ENCODE peak calls at places on chromosomes 16 and 17, in six cellular contexts. F is aorta, I is fibroblast of lung, C is small intestine, J is MM.1S, A is tibial nerve. V is an unnamed sample.

GRCh38 chr16:64362193-64362592 is 759.7 kb downstream of the CDH11 start:
- DNase-seq in F (no peak), I (no peak), C (no peak), J (no peak), A (no peak), V (no peak)

GRCh38 chr17:77281904-77282367 is 141.2 kb downstream of the SEC14L1 start:
- DNase-seq in F (no peak), I (peak; percentile 57), C (peak; percentile 66), J (peak; percentile 23), A (no peak), V (no peak)

GRCh38 chr17:82930043-82930923 is 90.5 kb upstream of the ZNF750 start:
- DNase-seq in F (peak; percentile 37), I (no peak), C (no peak), J (no peak), A (no peak), V (no peak)

GRCh38 chr17:40069751-40070643 is 7.2 kb downstream of the THRA start:
- DNase-seq in F (no peak), I (peak; percentile 56), C (peak; percentile 88), J (no peak), A (no peak), V (no peak)

GRCh38 chr17:17757391-17757791 is 76.1 kb downstream of the RAI1 start:
- DNase-seq in F (no peak), I (no peak), C (no peak), J (no peak), A (no peak), V (no peak)

GRCh38 chr16:53841884-53842283 is 137.9 kb downstream of the FTO start:
- DNase-seq in F (no peak), I (no peak), C (no peak), J (no peak), A (no peak), V (no peak)

GRCh38 chr17:14019186-14019956 is 49.9 kb upstream of the COX10 start:
- DNase-seq in F (no peak), I (peak; percentile 42), C (no peak), J (no peak), A (no peak), V (no peak)

GRCh38 chr17:76326306-76326705 is 18.2 kb upstream of the QRICH2 start:
- DNase-seq in F (no peak), I (no peak), C (no peak), J (no peak), A (no peak), V (no peak)

GRCh38 chr17:64459284-64459747 is 10.4 kb downstream of the MILR1 start:
- DNase-seq in F (no peak), I (peak; percentile 53), C (peak; percentile 57), J (no peak), A (no peak), V (no peak)

GRCh38 chr17:36657763-36658490 is 56.5 kb downstream of the MRM1 start:
- DNase-seq in F (no peak), I (no peak), C (no peak), J (no peak), A (no peak), V (no peak)

GRCh38 chr17:2416010-2416734 is 15.3 kb upstream of the MNT start:
- DNase-seq in F (peak; percentile 90), I (peak; percentile 91), C (peak; percentile 86), J (peak; percentile 71), A (peak; percentile 96), V (peak; percentile 83)

GRCh38 chr17:37576281-37576680 is 32.9 kb downstream of the SYNRG start:
- DNase-seq in F (no peak), I (no peak), C (no peak), J (no peak), A (no peak), V (no peak)

GRCh38 chr17:539048-539447 is 175.6 kb downstream of the VPS53 start:
- DNase-seq in F (no peak), I (no peak), C (no peak), J (no peak), A (no peak), V (no peak)
- H3K27ac ChIP-seq in F (no peak overlapping the region), I (no peak overlapping the region), C (no peak overlapping the region), J (no peak overlapping the region), A (no peak overlapping the region), V (no peak overlapping the region)

GRCh38 chr16:11298143-11298900 is 17.2 kb upstream of the PRM1 start:
- DNase-seq in F (no peak), I (no peak), C (no peak), J (no peak), A (no peak), V (no peak)

GRCh38 chr16:11296351-11296705 is 15.2 kb upstream of the PRM1 start:
- DNase-seq in F (no peak), I (no peak), C (no peak), J (no peak), A (no peak), V (no peak)

GRCh38 chr16:11297492-11298142 is 16.5 kb upstream of the PRM1 start:
- DNase-seq in F (peak; percentile 90), I (peak; percentile 82), C (peak; percentile 51), J (peak; percentile 94), A (peak; percentile 16), V (peak; percentile 62)

GRCh38 chr16:11295672-11296071 is 14.5 kb upstream of the PRM1 start:
- DNase-seq in F (no peak), I (no peak), C (no peak), J (no peak), A (no peak), V (no peak)

GRCh38 chr16:11296706-11297491 is 15.8 kb upstream of the PRM1 start:
- DNase-seq in F (no peak), I (peak; percentile 50), C (no peak), J (no peak), A (no peak), V (no peak)
- H3K27ac ChIP-seq in F (no peak overlapping the region), I (no peak overlapping the region), C (no peak overlapping the region), J (no peak overlapping the region), A (no peak overlapping the region), V (no peak overlapping the region)

GRCh38 chr16:81778861-81779539 is at the start of gene PLCG2:
- DNase-seq in F (peak; percentile 85), I (peak; percentile 3), C (peak; percentile 84), J (peak; percentile 66), A (peak; percentile 22), V (peak; percentile 15)
- H3K27ac ChIP-seq in F (no peak within 1 kb of the TSS), I (no peak within 1 kb of the TSS), C (peak within 1 kb of the TSS; percentile 79), J (no peak within 1 kb of the TSS), A (peak within 1 kb of the TSS; percentile 80), V (no peak within 1 kb of the TSS)

GRCh38 chr17:57228921-57229320 is 27.4 kb upstream of the MSI2 start:
- DNase-seq in F (no peak), I (no peak), C (no peak), J (no peak), A (no peak), V (no peak)
- H3K27ac ChIP-seq in F (no peak overlapping the region), I (no peak overlapping the region), C (no peak overlapping the region), J (no peak overlapping the region), A (no peak overlapping the region), V (no peak overlapping the region)

GRCh38 chr17:50836826-50837225 is 1.4 kb downstream of the WFIKKN2 start:
- DNase-seq in F (no peak), I (no peak), C (no peak), J (no peak), A (no peak), V (no peak)
- H3K27ac ChIP-seq in F (no peak overlapping the region), I (no peak overlapping the region), C (no peak overlapping the region), J (no peak overlapping the region), A (no peak overlapping the region), V (peak overlapping the region; percentile 98)

GRCh38 chr17:16013943-16014407 is 14.4 kb downstream of the TTC19 start:
- DNase-seq in F (no peak), I (peak; percentile 93), C (peak; percentile 24), J (no peak), A (no peak), V (no peak)
- H3K27ac ChIP-seq in F (no peak overlapping the region), I (peak overlapping the region; percentile 37), C (no peak overlapping the region), J (no peak overlapping the region), A (no peak overlapping the region), V (no peak overlapping the region)

V was measured in substantia nigra.